ENCODE peak calls at places on chromosomes 7 and 10, in five cellular contexts. S is endothelial cell of umbilical vein, A is GM12892, L is Panc1, D is transverse colon. Q is an unnamed sample.

GRCh38 chr7:24135003-24135817 is 148.8 kb upstream of the NPY start:
- DNase-seq in S (no peak), A (no peak), L (no peak), D (no peak), Q (no peak)

GRCh38 chr10:83089335-83089734 is 1050.0 kb upstream of the GHITM start:
- DNase-seq in S (no peak), A (no peak), L (no peak), D (no peak), Q (no peak)

GRCh38 chr7:34759477-34760125 is 101.6 kb downstream of the NPSR1 start:
- DNase-seq in S (peak), A (no peak), L (peak), D (no peak), Q (no peak)

GRCh38 chr10:68871105-68871711 is 29.9 kb upstream of the DDX50 start:
- DNase-seq in S (no peak), A (no peak), L (no peak), D (no peak), Q (no peak)

GRCh38 chr7:13989138-13989943 is at the start of gene ETV1:
- DNase-seq in S (peak), A (no peak), L (peak), D (peak), Q (no peak)

GRCh38 chr7:95190515-95190914 is 133.8 kb downstream of the PON1 start:
- DNase-seq in S (no peak), A (no peak), L (no peak), D (no peak), Q (no peak)

GRCh38 chr7:56105508-56105907 is 768 bp downstream of the CHCHD2 start:
- DNase-seq in S (peak), A (no peak), L (peak), D (peak), Q (no peak)

GRCh38 chr7:134997214-134997885 is 11.0 kb downstream of the AGBL3 start:
- DNase-seq in S (no peak), A (no peak), L (no peak), D (no peak), Q (no peak)

GRCh38 chr10:88941026-88941425 is 11.5 kb downstream of the ACTA2 start:
- DNase-seq in S (no peak), A (no peak), L (no peak), D (no peak), Q (no peak)

GRCh38 chr7:157650131-157650631 is 313.4 kb downstream of the DNAJB6 start:
- DNase-seq in S (no peak), A (no peak), L (no peak), D (no peak), Q (no peak)

GRCh38 chr7:157644946-157645345 is 308.1 kb downstream of the DNAJB6 start:
- DNase-seq in S (no peak), A (no peak), L (no peak), D (no peak), Q (no peak)

GRCh38 chr7:157645539-157645938 is 308.7 kb downstream of the DNAJB6 start:
- DNase-seq in S (no peak), A (no peak), L (no peak), D (no peak), Q (no peak)

GRCh38 chr7:157643525-157643970 is 306.7 kb downstream of the DNAJB6 start:
- DNase-seq in S (no peak), A (no peak), L (no peak), D (no peak), Q (no peak)

GRCh38 chr7:157646551-157646950 is 309.7 kb downstream of the DNAJB6 start:
- DNase-seq in S (no peak), A (no peak), L (no peak), D (no peak), Q (no peak)
- TF ChIP-seq POLR2AphosphoS5 in S (no peak), A (no peak), L (no peak), D (no peak), Q (no peak)

DNA sequence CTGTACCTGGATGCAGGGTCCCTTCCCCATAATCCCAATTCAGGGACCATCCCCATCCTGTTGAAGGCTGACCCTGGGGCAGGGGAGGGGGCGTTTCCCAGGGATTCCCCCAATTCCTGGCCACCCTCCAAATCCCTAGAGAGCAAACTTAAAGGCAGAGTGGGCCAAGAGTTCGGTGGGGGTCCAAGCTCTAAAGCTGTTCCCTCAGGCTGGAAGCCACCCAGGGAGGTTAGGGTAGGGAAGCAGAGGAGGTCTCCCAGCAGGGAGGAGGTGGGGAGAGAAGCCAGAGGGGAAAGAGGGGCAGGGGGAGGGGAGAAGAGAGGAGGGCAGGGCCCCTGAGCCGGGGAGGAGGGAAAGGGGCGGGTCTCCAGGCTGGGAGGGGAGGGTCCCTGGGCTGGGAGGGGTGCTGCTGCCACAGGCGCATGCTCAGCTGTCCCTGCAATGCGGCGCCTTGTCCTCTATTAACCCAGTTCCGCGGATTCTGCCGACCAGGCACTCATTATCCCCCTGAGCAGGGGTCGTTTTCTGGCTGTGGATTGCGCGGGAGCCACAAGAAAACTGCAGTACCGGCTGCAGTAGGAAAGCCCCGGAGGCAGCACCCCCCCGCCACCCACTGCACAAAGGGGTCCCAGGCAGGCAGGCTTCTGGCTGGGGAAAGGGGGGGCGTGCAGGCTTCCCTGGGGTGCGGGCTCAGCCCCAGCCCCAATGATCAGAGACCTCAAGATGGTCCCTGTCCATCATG is 49.4 kb downstream of the CAMK2B start:
- DNase-seq in S (peak), A (no peak), L (no peak), D (no peak), Q (no peak)
- TF ChIP-seq POLR2AphosphoS5 in S (no peak), A (no peak), L (no peak), D (no peak), Q (no peak)

GRCh38 chr10:31947144-31947926 is 18.7 kb upstream of the ARHGAP12 start:
- DNase-seq in S (peak), A (no peak), L (no peak), D (no peak), Q (no peak)
- TF ChIP-seq POLR2AphosphoS5 in S (no peak), A (no peak), L (no peak), D (peak), Q (no peak)

GRCh38 chr10:95729323-95730055 is 26.5 kb upstream of the ENTPD1 start:
- DNase-seq in S (peak), A (no peak), L (no peak), D (no peak), Q (no peak)
- TF ChIP-seq POLR2AphosphoS5 in S (no peak), A (no peak), L (no peak), D (no peak), Q (no peak)

DNA sequence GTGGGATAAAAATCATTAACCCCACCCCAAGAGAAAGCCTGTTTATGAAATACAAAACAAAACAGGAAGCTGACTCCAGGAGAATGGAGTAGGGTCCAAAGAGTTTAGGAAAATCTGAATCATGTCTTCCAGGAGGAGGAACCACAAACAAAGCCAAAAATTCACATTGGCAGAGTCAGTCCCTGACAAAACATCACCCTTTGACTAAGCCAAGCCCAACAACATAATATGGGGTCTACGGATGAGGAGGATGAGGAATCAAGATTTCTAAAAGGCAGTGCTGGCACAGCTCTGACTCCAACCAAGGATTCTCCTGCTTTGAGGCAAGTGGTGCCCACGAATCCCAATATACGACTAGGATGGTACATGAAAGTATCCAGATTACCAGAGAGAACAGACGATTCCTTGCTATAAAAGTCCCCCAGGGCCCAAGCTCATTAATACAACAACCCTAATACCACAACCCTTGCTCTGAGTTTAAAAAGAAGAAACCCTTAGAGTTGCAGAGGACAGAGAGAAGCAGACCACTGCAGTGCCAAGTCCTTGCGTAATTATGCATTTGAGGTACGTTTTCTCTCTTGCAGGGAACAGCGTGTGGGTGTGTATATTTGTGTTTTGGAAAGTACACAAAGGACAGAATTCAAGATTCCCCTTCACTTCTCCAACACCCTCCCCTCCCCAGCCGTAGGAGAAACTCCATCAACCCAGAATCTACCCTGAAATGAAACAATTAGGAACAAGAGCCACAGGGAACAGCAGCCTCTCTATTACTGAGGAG is 23.5 kb downstream of the XPNPEP1 start:
- DNase-seq in S (peak), A (no peak), L (no peak), D (no peak), Q (no peak)
- TF ChIP-seq POLR2AphosphoS5 in S (peak), A (no peak), L (no peak), D (no peak), Q (no peak)

GRCh38 chr10:49505589-49505988 is 33.3 kb downstream of the ERCC6 start:
- DNase-seq in S (no peak), A (no peak), L (no peak), D (no peak), Q (no peak)

GRCh38 chr10:49504528-49504927 is 34.4 kb downstream of the ERCC6 start:
- DNase-seq in S (no peak), A (no peak), L (no peak), D (no peak), Q (no peak)

GRCh38 chr10:49502358-49502757 is 36.6 kb downstream of the ERCC6 start:
- DNase-seq in S (no peak), A (no peak), L (no peak), D (no peak), Q (no peak)

GRCh38 chr10:49508249-49508648 is 30.7 kb downstream of the ERCC6 start:
- DNase-seq in S (no peak), A (no peak), L (no peak), D (no peak), Q (no peak)

GRCh38 chr10:49505076-49505475 is 33.8 kb downstream of the ERCC6 start:
- DNase-seq in S (no peak), A (no peak), L (no peak), D (no peak), Q (no peak)
- TF ChIP-seq POLR2AphosphoS5 in S (no peak), A (no peak), L (no peak), D (no peak), Q (no peak)

Q was measured in GM12891.